ENCODE peak calls at places on chromosomes 3 and 15, in eight cellular contexts. One of them, this sample, is unnamed.

GRCh38 chr3:138317687-138318086 is 12.0 kb downstream of the NME9 start:
- DNase-seq in neural progenitor cell: no peak
- DNase-seq in SK-N-SH: no peak
- DNase-seq in MM.1S: no peak
- DNase-seq in PC-3: no peak
- DNase-seq in hepatocyte: no peak
- DNase-seq in HCT116: no peak
- DNase-seq in GM23248: no peak
- DNase-seq in this sample: no peak

GRCh38 chr15:56042982-56043980 is 49.9 kb upstream of the NEDD4 start:
- DNase-seq in SK-N-SH: no peak
- DNase-seq in PC-3: no peak
- DNase-seq in HCT116: no peak
- DNase-seq in hepatocyte: no peak
- DNase-seq in MM.1S: no peak
- DNase-seq in GM23248: no peak
- DNase-seq in neural progenitor cell: no peak
- DNase-seq in this sample: peak

GRCh38 chr3:48157215-48157840 is 30.9 kb downstream of the CDC25A start:
- DNase-seq in PC-3: peak
- DNase-seq in HCT116: peak
- DNase-seq in neural progenitor cell: no peak
- DNase-seq in MM.1S: no peak
- DNase-seq in GM23248: peak
- DNase-seq in SK-N-SH: no peak
- DNase-seq in hepatocyte: no peak
- DNase-seq in this sample: no peak

GRCh38 chr3:36543276-36543997 is 163.1 kb downstream of the STAC start:
- DNase-seq in HCT116: no peak
- DNase-seq in neural progenitor cell: no peak
- DNase-seq in SK-N-SH: no peak
- DNase-seq in PC-3: no peak
- DNase-seq in hepatocyte: no peak
- DNase-seq in GM23248: peak
- DNase-seq in MM.1S: no peak
- DNase-seq in this sample: no peak

GRCh38 chr3:149657796-149658443 is at the start of gene WWTR1:
- DNase-seq in neural progenitor cell: peak
- DNase-seq in HCT116: peak
- DNase-seq in SK-N-SH: peak
- DNase-seq in GM23248: peak
- DNase-seq in PC-3: peak
- DNase-seq in hepatocyte: peak
- DNase-seq in MM.1S: peak
- DNase-seq in this sample: peak

GRCh38 chr3:194250104-194251002 is 100.8 kb downstream of the CPN2 start:
- DNase-seq in GM23248: peak
- DNase-seq in HCT116: no peak
- DNase-seq in MM.1S: no peak
- DNase-seq in neural progenitor cell: no peak
- DNase-seq in hepatocyte: peak
- DNase-seq in PC-3: no peak
- DNase-seq in SK-N-SH: peak
- DNase-seq in this sample: no peak

GRCh38 chr15:53160092-53160704 is 370.1 kb upstream of the ONECUT1 start:
- DNase-seq in PC-3: no peak
- DNase-seq in hepatocyte: no peak
- DNase-seq in HCT116: no peak
- DNase-seq in GM23248: no peak
- DNase-seq in neural progenitor cell: no peak
- DNase-seq in SK-N-SH: no peak
- DNase-seq in MM.1S: no peak
- DNase-seq in this sample: no peak

GRCh38 chr3:106824856-106825255 is 552.4 kb upstream of the CCDC54 start:
- DNase-seq in neural progenitor cell: peak
- DNase-seq in hepatocyte: peak
- DNase-seq in MM.1S: no peak
- DNase-seq in SK-N-SH: no peak
- DNase-seq in GM23248: peak
- DNase-seq in HCT116: peak
- DNase-seq in PC-3: peak
- DNase-seq in this sample: peak

GRCh38 chr15:59556405-59556804 is 55.2 kb upstream of the GCNT3 start:
- DNase-seq in MM.1S: no peak
- DNase-seq in HCT116: no peak
- DNase-seq in PC-3: no peak
- DNase-seq in hepatocyte: no peak
- DNase-seq in GM23248: peak
- DNase-seq in SK-N-SH: no peak
- DNase-seq in neural progenitor cell: no peak
- DNase-seq in this sample: no peak

GRCh38 chr3:11250902-11251806 is 21.0 kb upstream of the ATG7 start:
- DNase-seq in MM.1S: no peak
- DNase-seq in SK-N-SH: no peak
- DNase-seq in HCT116: no peak
- DNase-seq in neural progenitor cell: no peak
- DNase-seq in hepatocyte: no peak
- DNase-seq in PC-3: peak
- DNase-seq in GM23248: no peak
- DNase-seq in this sample: no peak

GRCh38 chr3:127168271-127168670 is 24.7 kb upstream of the PRR23E start:
- DNase-seq in neural progenitor cell: no peak
- DNase-seq in GM23248: no peak
- DNase-seq in MM.1S: no peak
- DNase-seq in HCT116: no peak
- DNase-seq in SK-N-SH: no peak
- DNase-seq in hepatocyte: no peak
- DNase-seq in PC-3: no peak
- DNase-seq in this sample: no peak

GRCh38 chr3:126345641-126346460 is 11.4 kb downstream of the KLF15 start:
- DNase-seq in MM.1S: peak
- DNase-seq in neural progenitor cell: no peak
- DNase-seq in GM23248: no peak
- DNase-seq in hepatocyte: no peak
- DNase-seq in PC-3: no peak
- DNase-seq in SK-N-SH: no peak
- DNase-seq in HCT116: no peak
- DNase-seq in this sample: no peak

GRCh38 chr3:13372126-13372525 is 48.0 kb downstream of the NUP210 start:
- DNase-seq in HCT116: no peak
- DNase-seq in SK-N-SH: no peak
- DNase-seq in MM.1S: no peak
- DNase-seq in hepatocyte: no peak
- DNase-seq in PC-3: no peak
- DNase-seq in GM23248: no peak
- DNase-seq in neural progenitor cell: no peak
- DNase-seq in this sample: no peak

GRCh38 chr3:13370609-13371008 is 49.5 kb downstream of the NUP210 start:
- DNase-seq in neural progenitor cell: no peak
- DNase-seq in HCT116: no peak
- DNase-seq in hepatocyte: no peak
- DNase-seq in MM.1S: no peak
- DNase-seq in GM23248: no peak
- DNase-seq in PC-3: no peak
- DNase-seq in SK-N-SH: no peak
- DNase-seq in this sample: no peak

GRCh38 chr3:13372656-13373055 is 47.5 kb downstream of the NUP210 start:
- DNase-seq in SK-N-SH: no peak
- DNase-seq in hepatocyte: no peak
- DNase-seq in MM.1S: no peak
- DNase-seq in GM23248: no peak
- DNase-seq in HCT116: no peak
- DNase-seq in PC-3: no peak
- DNase-seq in neural progenitor cell: no peak
- DNase-seq in this sample: no peak

GRCh38 chr3:13368834-13369233 is 51.3 kb downstream of the NUP210 start:
- DNase-seq in MM.1S: no peak
- DNase-seq in HCT116: no peak
- DNase-seq in neural progenitor cell: no peak
- DNase-seq in GM23248: no peak
- DNase-seq in SK-N-SH: no peak
- DNase-seq in PC-3: no peak
- DNase-seq in hepatocyte: no peak
- DNase-seq in this sample: no peak

DNA sequence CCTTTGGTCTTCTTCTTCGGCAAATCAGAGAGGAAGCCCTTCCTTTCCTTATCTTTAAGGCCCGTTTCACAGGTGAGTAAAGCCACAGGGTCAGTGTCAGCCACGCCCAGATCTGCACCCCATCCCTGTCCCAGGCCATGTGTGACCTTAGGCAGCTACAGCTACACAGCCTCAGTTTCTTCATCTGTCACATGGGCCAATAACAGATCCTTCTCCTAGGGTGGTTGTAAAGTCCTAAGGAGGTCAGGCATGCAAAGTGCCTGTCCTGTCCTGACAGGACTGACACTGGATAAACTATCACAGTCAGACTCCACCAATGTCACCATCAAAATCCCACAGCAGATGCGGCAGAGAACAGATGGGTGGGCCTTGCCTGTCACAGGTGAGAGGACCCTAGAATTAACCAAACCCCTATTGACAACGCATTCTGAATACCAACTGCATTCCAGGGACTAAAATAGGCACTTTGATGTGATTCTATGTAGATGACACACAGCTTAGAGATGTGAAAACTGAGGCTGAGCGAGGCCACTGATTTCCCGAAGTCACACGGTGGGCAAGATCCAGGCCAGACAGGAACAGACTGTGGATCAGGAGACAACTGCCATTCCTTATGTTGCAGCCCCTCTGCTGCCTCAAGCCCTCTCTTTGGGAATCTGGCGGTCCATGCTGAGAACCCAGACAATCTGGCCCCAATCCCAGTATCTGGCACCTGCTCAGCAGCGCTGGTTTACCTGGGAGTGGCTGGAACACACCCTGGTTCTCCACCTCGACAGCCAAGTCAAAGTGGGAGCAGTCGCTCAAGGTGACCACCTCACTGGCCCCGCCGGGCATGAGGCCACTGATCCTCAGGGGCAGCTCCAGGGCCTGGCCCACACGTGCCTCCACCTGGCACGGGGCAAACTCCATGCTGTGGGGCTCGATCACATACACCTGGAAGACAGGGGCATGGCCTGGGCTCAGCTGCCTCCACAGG is 48.7 kb downstream of the NUP210 start:
- DNase-seq in PC-3: no peak
- DNase-seq in hepatocyte: no peak
- DNase-seq in SK-N-SH: no peak
- DNase-seq in neural progenitor cell: no peak
- DNase-seq in MM.1S: no peak
- DNase-seq in HCT116: no peak
- DNase-seq in GM23248: no peak
- DNase-seq in this sample: no peak
- TF ChIP-seq EZH2phosphoT487 in PC-3: no peak
- TF ChIP-seq EZH2phosphoT487 in hepatocyte: no peak
- TF ChIP-seq EZH2phosphoT487 in SK-N-SH: no peak
- TF ChIP-seq EZH2phosphoT487 in neural progenitor cell: no peak
- TF ChIP-seq EZH2phosphoT487 in MM.1S: no peak
- TF ChIP-seq EZH2phosphoT487 in HCT116: no peak
- TF ChIP-seq EZH2phosphoT487 in GM23248: no peak
- TF ChIP-seq EZH2phosphoT487 in this sample: no peak

GRCh38 chr15:65087873-65088642 is 11.5 kb downstream of the KBTBD13 start:
- DNase-seq in MM.1S: no peak
- DNase-seq in HCT116: no peak
- DNase-seq in hepatocyte: no peak
- DNase-seq in neural progenitor cell: no peak
- DNase-seq in SK-N-SH: no peak
- DNase-seq in PC-3: no peak
- DNase-seq in GM23248: peak
- DNase-seq in this sample: no peak
- H3K27ac ChIP-seq in MM.1S: no peak
- H3K27ac ChIP-seq in HCT116: no peak
- H3K27ac ChIP-seq in hepatocyte: peak
- H3K27ac ChIP-seq in neural progenitor cell: no peak
- H3K27ac ChIP-seq in SK-N-SH: no peak
- H3K27ac ChIP-seq in PC-3: no peak
- H3K27ac ChIP-seq in GM23248: no peak
- H3K27ac ChIP-seq in this sample: no peak

GRCh38 chr3:125185758-125186245 is 26.7 kb downstream of the SLC12A8 start:
- DNase-seq in hepatocyte: no peak
- DNase-seq in neural progenitor cell: no peak
- DNase-seq in GM23248: no peak
- DNase-seq in MM.1S: no peak
- DNase-seq in SK-N-SH: peak
- DNase-seq in PC-3: no peak
- DNase-seq in HCT116: no peak
- DNase-seq in this sample: no peak
- TF ChIP-seq EZH2phosphoT487 in hepatocyte: no peak
- TF ChIP-seq EZH2phosphoT487 in neural progenitor cell: no peak
- TF ChIP-seq EZH2phosphoT487 in GM23248: no peak
- TF ChIP-seq EZH2phosphoT487 in MM.1S: no peak
- TF ChIP-seq EZH2phosphoT487 in SK-N-SH: no peak
- TF ChIP-seq EZH2phosphoT487 in PC-3: no peak
- TF ChIP-seq EZH2phosphoT487 in HCT116: no peak
- TF ChIP-seq EZH2phosphoT487 in this sample: no peak

DNA sequence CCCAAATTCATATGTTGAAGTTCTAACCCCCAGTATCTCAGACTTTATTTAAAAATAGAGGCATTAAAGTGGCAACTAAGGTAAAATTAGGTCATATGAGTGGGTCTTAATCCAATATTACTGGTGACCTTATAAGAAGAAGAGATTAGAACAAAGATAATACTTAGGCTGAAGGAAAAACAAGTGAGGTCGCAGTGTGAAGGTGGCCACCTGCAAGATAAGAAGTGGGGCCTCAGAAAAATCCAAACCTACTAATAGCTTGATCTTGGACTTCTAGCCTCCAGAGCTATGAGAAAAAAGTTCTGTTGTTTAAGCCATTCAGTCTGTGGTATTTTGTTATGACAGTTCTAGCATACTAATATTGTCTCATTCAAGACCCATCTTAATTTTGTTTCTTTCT is 159.9 kb upstream of the PEX5L start:
- DNase-seq in HCT116: no peak
- DNase-seq in neural progenitor cell: no peak
- DNase-seq in MM.1S: no peak
- DNase-seq in GM23248: no peak
- DNase-seq in hepatocyte: no peak
- DNase-seq in SK-N-SH: no peak
- DNase-seq in PC-3: no peak
- DNase-seq in this sample: no peak
- H3K27ac ChIP-seq in HCT116: no peak
- H3K27ac ChIP-seq in neural progenitor cell: no peak
- H3K27ac ChIP-seq in MM.1S: no peak
- H3K27ac ChIP-seq in GM23248: no peak
- H3K27ac ChIP-seq in hepatocyte: no peak
- H3K27ac ChIP-seq in SK-N-SH: no peak
- H3K27ac ChIP-seq in PC-3: no peak
- H3K27ac ChIP-seq in this sample: no peak

GRCh38 chr3:188594137-188594536 is 440.2 kb downstream of the LPP start:
- DNase-seq in SK-N-SH: no peak
- DNase-seq in HCT116: no peak
- DNase-seq in hepatocyte: no peak
- DNase-seq in MM.1S: no peak
- DNase-seq in GM23248: peak
- DNase-seq in PC-3: peak
- DNase-seq in neural progenitor cell: peak
- DNase-seq in this sample: peak
- TF ChIP-seq EZH2phosphoT487 in SK-N-SH: no peak
- TF ChIP-seq EZH2phosphoT487 in HCT116: no peak
- TF ChIP-seq EZH2phosphoT487 in hepatocyte: no peak
- TF ChIP-seq EZH2phosphoT487 in MM.1S: no peak
- TF ChIP-seq EZH2phosphoT487 in GM23248: no peak
- TF ChIP-seq EZH2phosphoT487 in PC-3: no peak
- TF ChIP-seq EZH2phosphoT487 in neural progenitor cell: no peak
- TF ChIP-seq EZH2phosphoT487 in this sample: no peak

GRCh38 chr3:152589644-152590043 is 245.3 kb upstream of the P2RY1 start:
- DNase-seq in GM23248: no peak
- DNase-seq in MM.1S: no peak
- DNase-seq in SK-N-SH: no peak
- DNase-seq in hepatocyte: no peak
- DNase-seq in PC-3: no peak
- DNase-seq in HCT116: no peak
- DNase-seq in neural progenitor cell: no peak
- DNase-seq in this sample: no peak
- H3K27ac ChIP-seq in GM23248: no peak
- H3K27ac ChIP-seq in MM.1S: no peak
- H3K27ac ChIP-seq in SK-N-SH: no peak
- H3K27ac ChIP-seq in hepatocyte: no peak
- H3K27ac ChIP-seq in PC-3: no peak
- H3K27ac ChIP-seq in HCT116: no peak
- H3K27ac ChIP-seq in neural progenitor cell: no peak
- H3K27ac ChIP-seq in this sample: no peak

This sample was measured in GM23338.